ENCODE peak calls at places on chromosome X, in six cellular contexts. H is fibroblast of the conjunctiva; V is Calu3; S is HTR-8/SVneo; Q is NCI-H1105; P is stimulated activated CD4-positive, alpha-beta T cell treated with anti-CD3 and anti-CD28 coated beads, Interleukin-2, amount 100 ng/mL, for 48 hours. M is an unnamed sample.

GRCh38 chrX:40207626-40208025 is 109.9 kb upstream of the BCOR start:
- DNase-seq in S (peak), P (no peak), H (no peak), V (no peak), Q (no peak), M (peak)

GRCh38 chrX:115392871-115393270 is 103.4 kb downstream of the LUZP4 start:
- DNase-seq in S (no peak), H (no peak), V (no peak), Q (no peak), P (no peak), M (no peak)

GRCh38 chrX:72382199-72382590 is 76.5 kb upstream of the CITED1 start:
- DNase-seq in P (no peak), S (no peak), Q (no peak), H (no peak), V (peak), M (no peak)

GRCh38 chrX:45765726-45766125 is 565.0 kb upstream of the DIPK2B start:
- DNase-seq in S (no peak), V (no peak), P (no peak), Q (no peak), H (no peak), M (no peak)

GRCh38 chrX:18793601-18794089 is 86.2 kb downstream of the PPEF1 start:
- DNase-seq in S (no peak), V (no peak), P (no peak), H (no peak), Q (no peak), M (no peak)

GRCh38 chrX:153922932-153923857 is 2.9 kb downstream of the ARHGAP4 start:
- DNase-seq in P (no peak), H (peak), S (peak), V (peak), Q (peak), M (peak)

GRCh38 chrX:65871671-65872311 is 168.1 kb downstream of the VSIG4 start:
- DNase-seq in V (peak), Q (peak), S (no peak), H (no peak), P (no peak), M (no peak)

GRCh38 chrX:24168807-24169206 is 19.3 kb downstream of the ZFX start:
- DNase-seq in Q (no peak), S (no peak), P (no peak), H (no peak), V (no peak), M (no peak)

GRCh38 chrX:41906515-41907165 is 16.7 kb downstream of the CASK start:
- DNase-seq in S (no peak), Q (no peak), V (no peak), H (no peak), P (peak), M (no peak)

GRCh38 chrX:17654116-17654515 is 83.2 kb upstream of the SCML1 start:
- DNase-seq in V (no peak), Q (no peak), H (no peak), P (no peak), S (no peak), M (no peak)

GRCh38 chrX:6968231-6968630 is 179.3 kb upstream of the STS start:
- DNase-seq in S (no peak), P (no peak), Q (no peak), H (no peak), V (no peak), M (no peak)

GRCh38 chrX:123424546-123424945 is 240.5 kb downstream of the GRIA3 start:
- DNase-seq in V (no peak), H (no peak), P (no peak), S (no peak), Q (no peak), M (peak)

GRCh38 chrX:45747905-45748304 is 547.2 kb upstream of the DIPK2B start:
- DNase-seq in H (no peak), P (no peak), Q (no peak), S (no peak), V (no peak), M (no peak)

GRCh38 chrX:51420610-51421009 is 75.8 kb downstream of the NUDT11 start:
- DNase-seq in H (peak), S (peak), P (peak), Q (no peak), V (peak), M (peak)

GRCh38 chrX:41382699-41383645 is 49.0 kb downstream of the DDX3X start:
- DNase-seq in V (peak), Q (no peak), H (peak), S (no peak), P (no peak), M (peak)

GRCh38 chrX:152656087-152656486 is 18.4 kb downstream of the GABRQ start:
- DNase-seq in P (no peak), S (no peak), Q (no peak), V (no peak), H (no peak), M (no peak)

GRCh38 chrX:130299279-130300009 is 30.7 kb upstream of the ZNF280C start:
- DNase-seq in V (peak), H (no peak), P (no peak), S (no peak), Q (peak), M (no peak)

GRCh38 chrX:103818844-103819243 is 13.2 kb downstream of the RAB9B start:
- DNase-seq in S (no peak), Q (no peak), H (peak), P (no peak), V (no peak), M (no peak)

GRCh38 chrX:134520860-134521390 is 61.0 kb downstream of the HPRT1 start:
- DNase-seq in S (no peak), P (no peak), H (peak), V (peak), Q (peak), M (peak)

GRCh38 chrX:38220024-38220935 is at the start of gene SRPX:
- DNase-seq in S (peak), V (peak), P (peak), Q (peak), H (no peak), M (peak)

GRCh38 chrX:131763674-131764073 is 219.8 kb downstream of the OR13H1 start:
- DNase-seq in Q (no peak), S (no peak), P (no peak), V (no peak), H (peak), M (peak)

GRCh38 chrX:111372065-111372464 is 39.9 kb downstream of the DCX start:
- DNase-seq in H (no peak), S (no peak), P (no peak), Q (no peak), V (no peak), M (no peak)

GRCh38 chrX:120309873-120310730 is 1.2 kb downstream of the TMEM255A start:
- DNase-seq in V (peak), Q (no peak), P (no peak), H (no peak), S (no peak), M (peak)

GRCh38 chrX:45851434-45851991 is 650.8 kb upstream of the DIPK2B start:
- DNase-seq in Q (peak), V (peak), P (peak), H (no peak), S (no peak), M (no peak)

GRCh38 chrX:8191022-8191421 is 20.0 kb upstream of the VCX2 start:
- DNase-seq in Q (no peak), V (no peak), H (no peak), P (no peak), S (no peak), M (no peak)